ENCODE peak calls at places on chromosomes 4 and X, in five cellular contexts. U is epithelial cell of esophagus, E is stomach, O is upper lobe of right lung, D is left lung. S is an unnamed sample.
A peak's percentile ranks its signal among the peaks of the same experiment; 100 is the strongest.

GRCh38 chrX:124938715-124939114 is 381.0 kb upstream of the TEX13C start:
- DNase-seq in O (no peak), D (no peak), U (no peak), E (no peak), S (no peak)

GRCh38 chr4:69497886-69498395 is 2.2 kb upstream of the UGT2B4 start:
- DNase-seq in U (no peak), O (no peak), D (no peak), E (no peak), S (no peak)

GRCh38 chr4:139436122-139436521 is 17.8 kb upstream of the RAB33B start:
- DNase-seq in O (no peak), E (no peak), D (no peak), U (no peak), S (no peak)

GRCh38 chrX:53284684-53285447 is 3.5 kb upstream of the IQSEC2 start:
- DNase-seq in D (no peak), U (peak; percentile 37), O (peak; percentile 74), E (peak; percentile 67), S (peak; percentile 70)

GRCh38 chrX:42149281-42149680 is 225.9 kb upstream of the CASK start:
- DNase-seq in U (no peak), O (no peak), D (no peak), E (no peak), S (no peak)

GRCh38 chr4:117574085-117574484 is 460.2 kb upstream of the NDST3 start:
- DNase-seq in U (no peak), D (no peak), E (no peak), O (no peak), S (no peak)

GRCh38 chrX:116490091-116490490 is 27.3 kb upstream of the CT83 start:
- DNase-seq in D (no peak), O (no peak), E (no peak), U (peak; percentile 0), S (no peak)

GRCh38 chrX:135384161-135384836 is 37.4 kb upstream of the SMIM10L2A start:
- DNase-seq in O (no peak), E (no peak), U (no peak), D (no peak), S (no peak)

GRCh38 chr4:144313370-144313769 is 172.9 kb upstream of the GYPA start:
- DNase-seq in U (peak; percentile 80), O (no peak), E (no peak), D (no peak), S (no peak)

GRCh38 chrX:43728002-43728401 is 71.9 kb downstream of the MAOA start:
- DNase-seq in D (no peak), U (no peak), E (no peak), O (no peak), S (no peak)

GRCh38 chr4:94298725-94299252 is 43.8 kb downstream of the HPGDS start:
- DNase-seq in D (no peak), O (no peak), U (peak; percentile 86), E (no peak), S (no peak)

GRCh38 chr4:107183155-107183774 is 147.2 kb upstream of the DKK2 start:
- DNase-seq in U (peak; percentile 70), E (no peak), O (no peak), D (no peak), S (peak; percentile 23)

GRCh38 chr4:178426871-178427270 is 984.6 kb upstream of the AGA start:
- DNase-seq in O (no peak), D (no peak), U (no peak), E (no peak), S (no peak)

GRCh38 chrX:330726-331144 is 12.1 kb upstream of the GTPBP6 start:
- DNase-seq in U (no peak), E (no peak), D (peak; percentile 22), O (no peak), S (no peak)

GRCh38 chrX:123835661-123836371 is 24.0 kb upstream of the XIAP start:
- DNase-seq in D (no peak), E (no peak), U (peak; percentile 79), O (no peak), S (peak; percentile 40)

GRCh38 chrX:106894392-106894909 is 8.7 kb downstream of the RIPPLY1 start:
- DNase-seq in D (peak; percentile 57), E (peak; percentile 56), U (peak; percentile 69), O (no peak), S (peak; percentile 75)

GRCh38 chr4:169070895-169071218 is 60.8 kb upstream of the CBR4 start:
- DNase-seq in U (peak; percentile 91), O (no peak), D (peak; percentile 48), E (peak; percentile 72), S (peak; percentile 56)

GRCh38 chrX:77900688-77901087 is 1.4 kb downstream of the COX7B start:
- DNase-seq in O (no peak), E (no peak), U (peak; percentile 29), D (no peak), S (no peak)

GRCh38 chrX:77893713-77894112 is 1.5 kb downstream of the MAGT1 start:
- DNase-seq in U (no peak), D (no peak), O (no peak), E (no peak), S (no peak)

GRCh38 chrX:77892887-77893286 is 2.3 kb downstream of the MAGT1 start:
- DNase-seq in O (no peak), D (no peak), U (no peak), E (no peak), S (no peak)

GRCh38 chrX:77899081-77899828 is at the start of gene COX7B:
- DNase-seq in D (peak; percentile 45), O (no peak), E (peak; percentile 64), U (peak; percentile 91), S (peak; percentile 75)

GRCh38 chrX:77894921-77895886 is at the start of gene MAGT1:
- DNase-seq in O (peak; percentile 94), D (peak; percentile 94), E (peak; percentile 91), U (peak; percentile 96), S (peak; percentile 91)
- TF ChIP-seq CTCF in O (no peak), D (no peak), E (no peak), U (no peak), S (no peak)

DNA sequence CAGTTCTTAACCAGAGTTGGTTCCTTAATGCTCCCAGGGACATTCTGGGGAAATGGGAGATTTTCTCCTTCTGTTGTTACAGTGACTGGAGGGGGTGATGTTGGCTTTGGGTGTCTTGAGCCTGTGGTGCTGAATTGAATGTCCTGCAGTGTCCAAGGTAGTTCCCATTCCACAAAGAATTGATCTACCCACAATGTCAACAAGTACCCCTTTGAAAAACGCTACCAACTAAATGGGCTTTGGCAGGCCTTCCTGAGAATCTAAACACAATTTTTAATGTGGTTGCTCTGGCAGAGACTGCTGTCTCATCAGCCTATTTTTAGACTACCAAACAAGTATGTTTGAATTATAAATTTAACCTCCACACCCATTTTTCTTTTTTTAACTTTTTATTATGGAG is 69.4 kb downstream of the CCKAR start:
- DNase-seq in U (no peak), D (no peak), E (no peak), O (no peak), S (no peak)
- TF ChIP-seq CTCF in U (no peak), D (no peak), E (no peak), O (no peak), S (no peak)

GRCh38 chrX:100615015-100615414 is 21.6 kb downstream of the TSPAN6 start:
- DNase-seq in D (no peak), U (peak; percentile 50), E (no peak), O (no peak), S (peak; percentile 46)

GRCh38 chrX:100611951-100612350 is 24.7 kb downstream of the TSPAN6 start:
- DNase-seq in E (no peak), D (no peak), U (no peak), O (no peak), S (no peak)

GRCh38 chrX:100606753-100607152 is 22.0 kb downstream of the TNMD start:
- DNase-seq in O (no peak), D (no peak), U (no peak), E (no peak), S (no peak)

DNA sequence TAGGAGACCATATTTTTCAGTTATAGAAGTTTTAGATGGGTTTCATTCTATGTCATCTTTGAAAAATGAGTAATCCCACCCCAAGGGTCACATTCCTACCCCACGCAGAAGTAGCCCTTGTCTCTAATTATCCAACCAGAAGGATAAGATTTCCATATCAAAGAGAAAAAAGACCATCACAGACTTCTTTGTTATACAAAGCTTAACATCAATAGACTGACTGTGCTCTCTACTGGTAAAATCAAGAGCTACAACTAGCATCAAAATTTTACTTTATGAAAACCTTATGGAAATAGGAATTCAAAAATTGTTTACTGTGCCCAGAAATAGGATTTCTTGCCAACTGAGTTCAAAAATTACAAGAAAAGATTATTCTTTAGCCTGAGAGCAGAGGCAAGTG is 24.9 kb downstream of the TNMD start:
- DNase-seq in E (no peak), O (no peak), U (no peak), D (no peak), S (no peak)
- TF ChIP-seq CTCF in E (no peak), O (peak; percentile 16), U (no peak), D (no peak), S (no peak)

GRCh38 chrX:85111347-85111746 is 107.7 kb downstream of the APOOL start:
- DNase-seq in E (no peak), D (no peak), U (peak; percentile 10), O (no peak), S (no peak)
- TF ChIP-seq CTCF in E (no peak), D (peak; percentile 57), U (peak; percentile 58), O (peak; percentile 53), S (no peak)

DNA sequence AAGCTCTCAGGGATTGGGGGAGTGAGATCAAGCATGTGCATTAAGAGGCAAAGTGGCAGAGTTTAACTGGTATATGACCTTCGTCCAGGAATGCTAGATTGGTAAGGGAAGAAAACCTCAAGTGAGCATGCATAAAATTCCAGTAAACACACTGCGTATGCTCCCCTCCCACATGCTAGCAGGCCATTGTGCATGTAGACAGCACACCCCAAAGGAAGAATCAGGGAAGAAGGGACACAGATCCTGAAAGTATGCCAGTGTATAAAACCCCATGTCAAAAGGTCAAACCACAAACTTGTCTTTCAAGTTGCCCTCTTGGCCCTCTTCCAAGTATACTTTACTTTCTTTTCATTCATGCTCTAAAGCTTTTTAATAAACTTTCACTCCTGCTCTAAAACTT is 405.2 kb upstream of the CNKSR2 start:
- DNase-seq in D (no peak), O (no peak), U (peak; percentile 43), E (no peak), S (peak; percentile 36)
- TF ChIP-seq CTCF in D (no peak), O (no peak), U (no peak), E (no peak), S (no peak)

DNA sequence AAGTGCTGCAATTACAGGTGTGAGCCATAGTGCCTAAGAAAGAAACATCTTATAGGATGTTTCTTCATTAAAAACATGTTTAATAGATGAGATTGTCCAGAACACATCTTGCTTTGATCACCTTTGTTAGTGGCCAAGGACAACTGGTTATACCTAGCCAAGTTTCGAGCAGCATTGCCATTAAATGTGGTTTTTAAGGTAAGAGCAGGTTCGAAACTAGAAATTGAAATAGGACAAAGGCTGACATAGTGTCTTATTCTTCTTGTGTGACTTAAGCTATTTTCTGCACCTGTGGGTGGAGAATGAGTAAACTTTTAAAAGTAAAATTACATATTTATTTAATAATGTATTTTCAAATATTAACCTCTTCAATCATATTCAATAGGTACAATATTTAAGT is 59.0 kb downstream of the RBPJ start:
- DNase-seq in O (no peak), U (no peak), E (no peak), D (no peak), S (no peak)
- TF ChIP-seq CTCF in O (no peak), U (no peak), E (no peak), D (no peak), S (no peak)